ENCODE peak calls at places on chromosome 16, in four cellular contexts. One of them, this sample, is unnamed.

GRCh38 chr16:84526794-84527485 is 22.5 kb upstream of the MEAK7 start:
- DNase-seq in A172: no peak
- DNase-seq in GM03348: peak; percentile 64
- DNase-seq in stomach: no peak
- DNase-seq in this sample: no peak

GRCh38 chr16:24984903-24985675 is 30.1 kb downstream of the ARHGAP17 start:
- DNase-seq in stomach: no peak
- DNase-seq in A172: no peak
- DNase-seq in GM03348: no peak
- DNase-seq in this sample: no peak

GRCh38 chr16:70691223-70692129 is 5.6 kb upstream of the MTSS2 start:
- DNase-seq in stomach: peak; percentile 52
- DNase-seq in A172: peak; percentile 99
- DNase-seq in GM03348: peak; percentile 89
- DNase-seq in this sample: no peak

GRCh38 chr16:57708168-57708567 is 13.6 kb downstream of the DRC7 start:
- DNase-seq in GM03348: no peak
- DNase-seq in stomach: no peak
- DNase-seq in A172: no peak
- DNase-seq in this sample: no peak

GRCh38 chr16:7218936-7219335 is 113.7 kb upstream of the RBFOX1 start:
- DNase-seq in GM03348: no peak
- DNase-seq in A172: no peak
- DNase-seq in stomach: no peak
- DNase-seq in this sample: no peak

GRCh38 chr16:79707867-79708266 is 107.3 kb upstream of the MAF start:
- DNase-seq in stomach: peak; percentile 53
- DNase-seq in GM03348: no peak
- DNase-seq in A172: no peak
- DNase-seq in this sample: no peak

GRCh38 chr16:1645914-1646525 is 32.1 kb upstream of the JPT2 start:
- DNase-seq in stomach: no peak
- DNase-seq in GM03348: no peak
- DNase-seq in A172: peak; percentile 67
- DNase-seq in this sample: peak; percentile 54

GRCh38 chr16:50550035-50550434 is 1.8 kb downstream of the NKD1 start:
- DNase-seq in A172: no peak
- DNase-seq in stomach: no peak
- DNase-seq in GM03348: no peak
- DNase-seq in this sample: no peak

GRCh38 chr16:89798126-89798525 is 18.3 kb downstream of the FANCA start:
- DNase-seq in stomach: no peak
- DNase-seq in GM03348: no peak
- DNase-seq in A172: no peak
- DNase-seq in this sample: no peak

GRCh38 chr16:66486773-66487579 is 59.9 kb downstream of the BEAN1 start:
- DNase-seq in A172: peak; percentile 35
- DNase-seq in GM03348: peak; percentile 61
- DNase-seq in stomach: peak; percentile 24
- DNase-seq in this sample: peak; percentile 50

GRCh38 chr16:11619327-11619851 is 32.7 kb upstream of the LITAF start:
- DNase-seq in stomach: no peak
- DNase-seq in GM03348: no peak
- DNase-seq in A172: no peak
- DNase-seq in this sample: no peak

GRCh38 chr16:47699090-47699489 is 238.0 kb downstream of the PHKB start:
- DNase-seq in GM03348: no peak
- DNase-seq in stomach: no peak
- DNase-seq in A172: no peak
- DNase-seq in this sample: no peak

GRCh38 chr16:55499951-55500350 is 8.9 kb upstream of the LPCAT2 start:
- DNase-seq in stomach: no peak
- DNase-seq in GM03348: peak; percentile 91
- DNase-seq in A172: peak; percentile 94
- DNase-seq in this sample: peak; percentile 82

GRCh38 chr16:86016201-86016965 is 117.4 kb downstream of the IRF8 start:
- DNase-seq in A172: peak; percentile 50
- DNase-seq in stomach: no peak
- DNase-seq in GM03348: peak; percentile 89
- DNase-seq in this sample: peak; percentile 75

GRCh38 chr16:74742051-74742481 is 32.6 kb downstream of the FA2H start:
- DNase-seq in stomach: no peak
- DNase-seq in A172: no peak
- DNase-seq in GM03348: no peak
- DNase-seq in this sample: no peak

GRCh38 chr16:70805787-70806186 is 4.8 kb upstream of the VAC14 start:
- DNase-seq in stomach: no peak
- DNase-seq in GM03348: peak; percentile 77
- DNase-seq in A172: peak; percentile 89
- DNase-seq in this sample: peak; percentile 59

GRCh38 chr16:31461201-31461920 is 2.1 kb downstream of the ARMC5 start:
- DNase-seq in GM03348: no peak
- DNase-seq in stomach: no peak
- DNase-seq in A172: no peak
- DNase-seq in this sample: no peak

GRCh38 chr16:11254913-11255736 is 879 bp downstream of the SOCS1 start:
- DNase-seq in stomach: peak; percentile 64
- DNase-seq in A172: no peak
- DNase-seq in GM03348: peak; percentile 60
- DNase-seq in this sample: no peak

GRCh38 chr16:48609453-48610023 is 442 bp downstream of the N4BP1 start:
- DNase-seq in GM03348: no peak
- DNase-seq in A172: peak; percentile 20
- DNase-seq in stomach: peak; percentile 70
- DNase-seq in this sample: peak; percentile 59

GRCh38 chr16:50093607-50094570 is 28.1 kb downstream of the HEATR3 start:
- DNase-seq in A172: no peak
- DNase-seq in stomach: peak; percentile 34
- DNase-seq in GM03348: peak; percentile 29
- DNase-seq in this sample: no peak

GRCh38 chr16:4414187-4414909 is 2.0 kb downstream of the CORO7 start:
- DNase-seq in GM03348: no peak
- DNase-seq in A172: no peak
- DNase-seq in stomach: peak; percentile 48
- DNase-seq in this sample: no peak

GRCh38 chr16:11501583-11502138 is 85.1 kb downstream of the LITAF start:
- DNase-seq in A172: no peak
- DNase-seq in stomach: no peak
- DNase-seq in GM03348: no peak
- DNase-seq in this sample: no peak

GRCh38 chr16:56423584-56424403 is 1.6 kb downstream of the AMFR start:
- DNase-seq in stomach: no peak
- DNase-seq in A172: no peak
- DNase-seq in GM03348: no peak
- DNase-seq in this sample: no peak

GRCh38 chr16:10485698-10486382 is 94.6 kb downstream of the EMP2 start:
- DNase-seq in GM03348: no peak
- DNase-seq in stomach: no peak
- DNase-seq in A172: no peak
- DNase-seq in this sample: no peak

GRCh38 chr16:88798772-88799455 is 4.7 kb upstream of the CDT1 start:
- DNase-seq in stomach: no peak
- DNase-seq in GM03348: no peak
- DNase-seq in A172: no peak
- DNase-seq in this sample: no peak

GRCh38 chr16:66996324-66996982 is 8.1 kb downstream of the CES4A start:
- DNase-seq in stomach: peak; percentile 49
- DNase-seq in GM03348: peak; percentile 73
- DNase-seq in A172: no peak
- DNase-seq in this sample: no peak

GRCh38 chr16:27920391-27920891 is 143.1 kb downstream of the GSG1L start:
- DNase-seq in A172: peak; percentile 8
- DNase-seq in stomach: no peak
- DNase-seq in GM03348: no peak
- DNase-seq in this sample: peak; percentile 26

GRCh38 chr16:48963306-48963705 is 318.3 kb downstream of the CBLN1 start:
- DNase-seq in GM03348: peak; percentile 40
- DNase-seq in A172: peak; percentile 74
- DNase-seq in stomach: no peak
- DNase-seq in this sample: peak; percentile 60

GRCh38 chr16:74888227-74888862 is 96.6 kb downstream of the WDR59 start:
- DNase-seq in A172: no peak
- DNase-seq in stomach: no peak
- DNase-seq in GM03348: no peak
- DNase-seq in this sample: no peak

GRCh38 chr16:83692224-83692623 is 115.6 kb upstream of the HSBP1 start:
- DNase-seq in stomach: no peak
- DNase-seq in GM03348: peak; percentile 43
- DNase-seq in A172: peak; percentile 10
- DNase-seq in this sample: no peak

GRCh38 chr16:85879975-85880831 is 18.8 kb upstream of the IRF8 start:
- DNase-seq in A172: no peak
- DNase-seq in stomach: no peak
- DNase-seq in GM03348: no peak
- DNase-seq in this sample: no peak

This sample was measured in H54.